ENCODE peak calls at places on chromosomes 16 and 17, in eight cellular contexts. I is colonic mucosa; P is stimulated activated CD4-positive, alpha-beta T cell treated with anti-CD3 and anti-CD28 coated beads, TNF-alpha, amount 100 ng/mL, for 4 hours; K is activated naive CD8-positive, alpha-beta T cell treated with anti-CD3 and anti-CD28 coated beads for 36 hours; A is NCI-H2081; Z is H54; F is T-helper 17 cell; J is MCF 10A. S is an unnamed sample.
A peak's percentile ranks its signal among the peaks of the same experiment; 100 is the strongest.

GRCh38 chr17:66348605-66349165 is 46.3 kb downstream of the PRKCA start:
- DNase-seq in I (peak; percentile 79), P (no peak), K (no peak), A (peak; percentile 21), Z (peak; percentile 39), F (no peak), J (peak; percentile 70), S (peak; percentile 76)

GRCh38 chr16:56611281-56611833 is 3.0 kb downstream of the MT2A start:
- DNase-seq in I (peak; percentile 28), P (no peak), K (no peak), A (no peak), Z (no peak), F (no peak), J (peak; percentile 52), S (no peak)

GRCh38 chr16:56198044-56198754 is 6.9 kb downstream of the GNAO1 start:
- DNase-seq in I (no peak), P (no peak), K (no peak), A (no peak), Z (no peak), F (no peak), J (no peak), S (no peak)

GRCh38 chr17:43316522-43317142 is 82.2 kb upstream of the ARL4D start:
- DNase-seq in I (no peak), P (no peak), K (peak; percentile 48), A (no peak), Z (no peak), F (no peak), J (no peak), S (no peak)

GRCh38 chr16:83942815-83943515 is 10.1 kb upstream of the OSGIN1 start:
- DNase-seq in I (no peak), P (no peak), K (no peak), A (no peak), Z (no peak), F (no peak), J (no peak), S (no peak)

GRCh38 chr16:12587170-12587569 is 216.5 kb downstream of the CPPED1 start:
- DNase-seq in I (no peak), P (no peak), K (no peak), A (no peak), Z (no peak), F (no peak), J (no peak), S (no peak)

GRCh38 chr17:67629963-67630320 is 87.8 kb upstream of the NOL11 start:
- DNase-seq in I (no peak), P (no peak), K (no peak), A (no peak), Z (no peak), F (no peak), J (peak; percentile 36), S (peak; percentile 62)

GRCh38 chr17:17818088-17818526 is 18.7 kb downstream of the SREBF1 start:
- DNase-seq in I (peak; percentile 62), P (no peak), K (no peak), A (peak; percentile 12), Z (peak; percentile 96), F (no peak), J (no peak), S (peak; percentile 52)

GRCh38 chr17:5378566-5379207 is 40.8 kb downstream of the NUP88 start:
- DNase-seq in I (no peak), P (no peak), K (no peak), A (no peak), Z (no peak), F (no peak), J (no peak), S (no peak)

GRCh38 chr17:46071796-46072195 is 72.7 kb downstream of the STH start:
- DNase-seq in I (no peak), P (no peak), K (no peak), A (no peak), Z (no peak), F (no peak), J (no peak), S (no peak)

GRCh38 chr16:87384162-87384999 is 805 bp upstream of the FBXO31 start:
- DNase-seq in I (peak; percentile 60), P (no peak), K (peak; percentile 65), A (peak; percentile 52), Z (peak; percentile 44), F (no peak), J (no peak), S (no peak)

GRCh38 chr17:72121164-72122001 is 563 bp downstream of the SOX9 start:
- DNase-seq in I (peak; percentile 58), P (no peak), K (no peak), A (peak; percentile 62), Z (peak; percentile 49), F (no peak), J (peak; percentile 60), S (peak; percentile 68)

GRCh38 chr17:56756536-56756935 is 77.2 kb downstream of the C17orf67 start:
- DNase-seq in I (no peak), P (no peak), K (no peak), A (no peak), Z (peak; percentile 81), F (no peak), J (peak; percentile 68), S (peak; percentile 82)